ENCODE peak calls at places on chromosome 20, in nine cellular contexts. X is T-helper 2 cell, J is SW480, F is EL, D is iPS DF 19.7, V is tibial nerve, S is psoas muscle, A is SK-N-DZ, E is M059J. G is an unnamed sample.

GRCh38 chr20:47607208-47607613 is 105.5 kb downstream of the NCOA3 start:
- DNase-seq in E (peak), D (no peak), J (peak), X (no peak), S (no peak), A (no peak), F (peak), V (no peak), G (no peak)

GRCh38 chr20:32488066-32488838 is 96.9 kb downstream of the NOL4L start:
- DNase-seq in V (no peak), S (no peak), D (no peak), J (no peak), F (no peak), A (no peak), E (no peak), X (no peak), G (no peak)

GRCh38 chr20:6614836-6615235 is 152.7 kb upstream of the BMP2 start:
- DNase-seq in F (no peak), V (no peak), J (no peak), X (no peak), E (no peak), S (no peak), D (no peak), A (no peak), G (no peak)

GRCh38 chr20:2909953-2910352 is 36.7 kb downstream of the PTPRA start:
- DNase-seq in V (no peak), E (no peak), A (no peak), J (no peak), D (no peak), X (no peak), S (no peak), F (no peak), G (no peak)

GRCh38 chr20:36793294-36794115 is 19.9 kb upstream of the DSN1 start:
- DNase-seq in D (no peak), A (no peak), V (no peak), J (no peak), X (no peak), F (no peak), E (no peak), S (no peak), G (no peak)

GRCh38 chr20:18263723-18264122 is 24.6 kb upstream of the ZNF133 start:
- DNase-seq in A (no peak), D (no peak), V (no peak), S (no peak), E (peak), J (no peak), F (no peak), X (no peak), G (no peak)

GRCh38 chr20:10369723-10370090 is 64.3 kb downstream of the MKKS start:
- DNase-seq in S (no peak), V (no peak), X (no peak), D (no peak), F (peak), A (no peak), E (peak), J (no peak), G (peak)

GRCh38 chr20:45621593-45621992 is 7.9 kb upstream of the WFDC10A start:
- DNase-seq in A (no peak), E (no peak), J (peak), D (no peak), F (no peak), V (no peak), S (no peak), X (no peak), G (no peak)

GRCh38 chr20:32052090-32052791 is at the start of gene HCK:
- DNase-seq in J (no peak), V (no peak), F (no peak), D (no peak), A (no peak), S (peak), E (no peak), X (no peak), G (no peak)

GRCh38 chr20:62030834-62031434 is 34.7 kb downstream of the TAF4 start:
- DNase-seq in V (no peak), A (no peak), E (no peak), J (no peak), D (no peak), X (no peak), F (no peak), S (no peak), G (no peak)

GRCh38 chr20:32982617-32983458 is 21.4 kb downstream of the SUN5 start:
- DNase-seq in F (no peak), A (no peak), D (no peak), S (no peak), J (peak), V (no peak), E (peak), X (no peak), G (peak)

GRCh38 chr20:20366896-20367680 is 816 bp upstream of the INSM1 start:
- DNase-seq in A (no peak), X (no peak), D (no peak), V (no peak), S (no peak), J (no peak), F (no peak), E (peak), G (no peak)

GRCh38 chr20:41329435-41330342 is 10.9 kb upstream of the LPIN3 start:
- DNase-seq in F (peak), V (peak), S (peak), D (no peak), E (peak), J (peak), A (peak), X (peak), G (peak)

GRCh38 chr20:37354210-37355195 is 8.6 kb downstream of the SRC start:
- DNase-seq in D (no peak), S (no peak), J (no peak), A (no peak), F (no peak), E (no peak), X (no peak), V (no peak), G (no peak)

GRCh38 chr20:57936636-57937310 is 227.0 kb upstream of the PMEPA1 start:
- DNase-seq in E (no peak), J (no peak), A (no peak), D (no peak), X (no peak), F (no peak), S (no peak), V (no peak), G (no peak)

GRCh38 chr20:37516697-37517370 is 4.2 kb upstream of the NNAT start:
- DNase-seq in D (no peak), A (no peak), F (peak), V (no peak), E (no peak), J (no peak), S (peak), X (no peak), G (no peak)

GRCh38 chr20:32167552-32167951 is 40.0 kb downstream of the PLAGL2 start:
- DNase-seq in X (no peak), F (no peak), J (no peak), V (no peak), S (no peak), A (no peak), E (no peak), D (no peak), G (no peak)

GRCh38 chr20:50649587-50649986 is 41.8 kb downstream of the RIPOR3 start:
- DNase-seq in A (no peak), D (no peak), E (peak), F (no peak), S (peak), J (no peak), X (no peak), V (no peak), G (no peak)

GRCh38 chr20:59185809-59186208 is 22.2 kb downstream of the ZNF831 start:
- DNase-seq in X (no peak), S (no peak), A (no peak), F (no peak), V (no peak), D (no peak), J (no peak), E (no peak), G (no peak)

GRCh38 chr20:34403908-34404307 is 40.8 kb downstream of the ITCH start:
- DNase-seq in S (no peak), F (no peak), E (no peak), J (no peak), X (no peak), V (no peak), A (no peak), D (no peak), G (no peak)

GRCh38 chr20:15100506-15101160 is 763.2 kb upstream of the FLRT3 start:
- DNase-seq in F (no peak), A (no peak), E (no peak), V (no peak), S (no peak), X (no peak), D (no peak), J (no peak), G (peak)

GRCh38 chr20:14991023-14991422 is 653.6 kb upstream of the FLRT3 start:
- DNase-seq in S (no peak), V (no peak), E (no peak), A (no peak), X (no peak), D (no peak), J (no peak), F (no peak), G (peak)

GRCh38 chr20:53926428-53927028 is 143.9 kb downstream of the BCAS1 start:
- DNase-seq in S (no peak), X (no peak), A (no peak), J (peak), D (no peak), E (peak), V (no peak), F (peak), G (no peak)

GRCh38 chr20:2585811-2586210 is 49.4 kb downstream of the TMC2 start:
- DNase-seq in X (no peak), E (peak), V (no peak), J (peak), S (no peak), F (peak), D (no peak), A (no peak), G (peak)

GRCh38 chr20:33444797-33445560 is 1.4 kb upstream of the SNTA1 start:
- DNase-seq in E (peak), S (peak), J (peak), X (no peak), F (no peak), D (no peak), V (no peak), A (no peak), G (no peak)

GRCh38 chr20:63544958-63545516 is 2.5 kb downstream of the SRMS start:
- DNase-seq in X (no peak), A (no peak), V (no peak), S (no peak), D (no peak), F (peak), E (peak), J (peak), G (no peak)

GRCh38 chr20:4369119-4369797 is 352.5 kb upstream of the PRND start:
- DNase-seq in A (no peak), E (peak), V (no peak), D (no peak), F (no peak), J (no peak), S (no peak), X (no peak), G (peak)

GRCh38 chr20:15359056-15359455 is 1021.6 kb upstream of the FLRT3 start:
- DNase-seq in E (peak), F (peak), A (no peak), J (no peak), V (no peak), D (no peak), S (no peak), X (no peak), G (no peak)

GRCh38 chr20:60086936-60087562 is 128.8 kb downstream of the CDH26 start:
- DNase-seq in X (no peak), A (no peak), S (no peak), J (no peak), F (no peak), V (no peak), E (peak), D (no peak), G (no peak)

GRCh38 chr20:53678990-53679596 is 85.5 kb upstream of the ZNF217 start:
- DNase-seq in F (no peak), V (no peak), D (no peak), A (no peak), E (no peak), J (no peak), S (no peak), X (no peak), G (no peak)

GRCh38 chr20:25281541-25281991 is 33.7 kb downstream of the PYGB start:
- DNase-seq in A (no peak), J (peak), V (peak), E (no peak), S (peak), X (no peak), D (no peak), F (no peak), G (no peak)

GRCh38 chr20:815914-816606 is 17.5 kb upstream of the FAM110A start:
- DNase-seq in A (peak), V (no peak), S (peak), J (peak), F (peak), E (peak), X (peak), D (peak), G (no peak)

GRCh38 chr20:62274332-62275262 is 28.2 kb upstream of the ADRM1 start:
- DNase-seq in D (no peak), X (no peak), V (no peak), J (no peak), F (no peak), A (no peak), S (no peak), E (no peak), G (no peak)

GRCh38 chr20:32779500-32780215 is 17.5 kb downstream of the DNMT3B start:
- DNase-seq in J (no peak), X (no peak), E (no peak), A (peak), F (no peak), V (no peak), D (no peak), S (no peak), G (no peak)

GRCh38 chr20:8431538-8432434 is 299.7 kb downstream of the PLCB1 start:
- DNase-seq in A (peak), X (no peak), S (peak), V (peak), J (peak), D (no peak), F (no peak), E (peak), G (no peak)

GRCh38 chr20:1277529-1278322 is 11.6 kb downstream of the SNPH start:
- DNase-seq in S (no peak), X (no peak), E (no peak), A (no peak), J (no peak), F (no peak), D (no peak), V (no peak), G (no peak)

GRCh38 chr20:11376406-11376805 is 541.3 kb upstream of the BTBD3 start:
- DNase-seq in D (no peak), S (no peak), E (peak), V (no peak), J (no peak), F (peak), A (no peak), X (no peak), G (no peak)

G was measured in retinal pigment epithelial cell.